ENCODE peak calls at places on chromosome 19, in seven cellular contexts. One of them, this sample, is unnamed.

GRCh38 chr19:56252699-56253422 is 19.7 kb upstream of the EDDM13 start:
- DNase-seq in Peyer's patch: peak
- DNase-seq in IMR-90: peak
- DNase-seq in substantia nigra: peak
- DNase-seq in brain microvascular endothelial cell: peak
- DNase-seq in CD4-positive, alpha-beta T cell: peak
- DNase-seq in mammary epithelial cell: peak
- DNase-seq in this sample: peak

GRCh38 chr19:1408300-1409203 is 1.2 kb downstream of the DAZAP1 start:
- DNase-seq in mammary epithelial cell: peak
- DNase-seq in IMR-90: peak
- DNase-seq in brain microvascular endothelial cell: peak
- DNase-seq in CD4-positive, alpha-beta T cell: peak
- DNase-seq in substantia nigra: no peak
- DNase-seq in Peyer's patch: peak
- DNase-seq in this sample: no peak

GRCh38 chr19:50362656-50363424 is 2.6 kb downstream of the NAPSA start:
- DNase-seq in Peyer's patch: no peak
- DNase-seq in brain microvascular endothelial cell: no peak
- DNase-seq in CD4-positive, alpha-beta T cell: no peak
- DNase-seq in IMR-90: no peak
- DNase-seq in substantia nigra: no peak
- DNase-seq in mammary epithelial cell: no peak
- DNase-seq in this sample: no peak

GRCh38 chr19:54470276-54470887 is 2.7 kb downstream of the CDC42EP5 start:
- DNase-seq in IMR-90: no peak
- DNase-seq in Peyer's patch: no peak
- DNase-seq in mammary epithelial cell: no peak
- DNase-seq in CD4-positive, alpha-beta T cell: no peak
- DNase-seq in brain microvascular endothelial cell: no peak
- DNase-seq in substantia nigra: no peak
- DNase-seq in this sample: no peak

GRCh38 chr19:46351241-46352041 is 4.6 kb downstream of the PPP5C start:
- DNase-seq in IMR-90: peak
- DNase-seq in CD4-positive, alpha-beta T cell: no peak
- DNase-seq in Peyer's patch: peak
- DNase-seq in brain microvascular endothelial cell: peak
- DNase-seq in mammary epithelial cell: peak
- DNase-seq in substantia nigra: no peak
- DNase-seq in this sample: no peak

GRCh38 chr19:51168571-51169282 is 26.6 kb downstream of the SIGLEC7 start:
- DNase-seq in Peyer's patch: no peak
- DNase-seq in mammary epithelial cell: no peak
- DNase-seq in IMR-90: no peak
- DNase-seq in brain microvascular endothelial cell: peak
- DNase-seq in CD4-positive, alpha-beta T cell: no peak
- DNase-seq in substantia nigra: no peak
- DNase-seq in this sample: no peak

GRCh38 chr19:17671906-17672305 is 16.2 kb downstream of the UNC13A start:
- DNase-seq in CD4-positive, alpha-beta T cell: no peak
- DNase-seq in Peyer's patch: no peak
- DNase-seq in IMR-90: peak
- DNase-seq in brain microvascular endothelial cell: peak
- DNase-seq in mammary epithelial cell: peak
- DNase-seq in substantia nigra: no peak
- DNase-seq in this sample: no peak

GRCh38 chr19:45878043-45878794 is 7.7 kb downstream of the IRF2BP1 start:
- DNase-seq in substantia nigra: no peak
- DNase-seq in IMR-90: no peak
- DNase-seq in brain microvascular endothelial cell: no peak
- DNase-seq in CD4-positive, alpha-beta T cell: no peak
- DNase-seq in mammary epithelial cell: no peak
- DNase-seq in Peyer's patch: no peak
- DNase-seq in this sample: no peak

GRCh38 chr19:56404705-56405056 is 549 bp downstream of the ZNF583 start:
- DNase-seq in CD4-positive, alpha-beta T cell: no peak
- DNase-seq in Peyer's patch: no peak
- DNase-seq in mammary epithelial cell: no peak
- DNase-seq in brain microvascular endothelial cell: no peak
- DNase-seq in IMR-90: no peak
- DNase-seq in substantia nigra: no peak
- DNase-seq in this sample: no peak

GRCh38 chr19:588093-588742 is 1.5 kb upstream of the HCN2 start:
- DNase-seq in substantia nigra: peak
- DNase-seq in Peyer's patch: peak
- DNase-seq in CD4-positive, alpha-beta T cell: peak
- DNase-seq in mammary epithelial cell: peak
- DNase-seq in IMR-90: peak
- DNase-seq in brain microvascular endothelial cell: peak
- DNase-seq in this sample: no peak

GRCh38 chr19:6654347-6655310 is 15.3 kb downstream of the TNFSF14 start:
- DNase-seq in mammary epithelial cell: no peak
- DNase-seq in Peyer's patch: peak
- DNase-seq in CD4-positive, alpha-beta T cell: no peak
- DNase-seq in brain microvascular endothelial cell: no peak
- DNase-seq in substantia nigra: no peak
- DNase-seq in IMR-90: no peak
- DNase-seq in this sample: no peak

GRCh38 chr19:53947624-53948023 is 15.1 kb upstream of the CACNG8 start:
- DNase-seq in mammary epithelial cell: no peak
- DNase-seq in CD4-positive, alpha-beta T cell: no peak
- DNase-seq in IMR-90: no peak
- DNase-seq in Peyer's patch: no peak
- DNase-seq in brain microvascular endothelial cell: no peak
- DNase-seq in substantia nigra: no peak
- DNase-seq in this sample: peak

GRCh38 chr19:17455711-17456123 is 5.0 kb downstream of the NXNL1 start:
- DNase-seq in Peyer's patch: no peak
- DNase-seq in substantia nigra: no peak
- DNase-seq in IMR-90: no peak
- DNase-seq in CD4-positive, alpha-beta T cell: no peak
- DNase-seq in brain microvascular endothelial cell: no peak
- DNase-seq in mammary epithelial cell: no peak
- DNase-seq in this sample: no peak

GRCh38 chr19:38949580-38950367 is 19.0 kb downstream of the MRPS12 start:
- DNase-seq in Peyer's patch: peak
- DNase-seq in IMR-90: peak
- DNase-seq in substantia nigra: peak
- DNase-seq in mammary epithelial cell: peak
- DNase-seq in CD4-positive, alpha-beta T cell: peak
- DNase-seq in brain microvascular endothelial cell: peak
- DNase-seq in this sample: peak

GRCh38 chr19:54160182-54160811 is 776 bp upstream of the LENG1 start:
- DNase-seq in Peyer's patch: no peak
- DNase-seq in brain microvascular endothelial cell: no peak
- DNase-seq in IMR-90: peak
- DNase-seq in CD4-positive, alpha-beta T cell: no peak
- DNase-seq in substantia nigra: no peak
- DNase-seq in mammary epithelial cell: peak
- DNase-seq in this sample: no peak

GRCh38 chr19:383922-384800 is 24.8 kb downstream of the C2CD4C start:
- DNase-seq in IMR-90: no peak
- DNase-seq in substantia nigra: no peak
- DNase-seq in brain microvascular endothelial cell: no peak
- DNase-seq in mammary epithelial cell: no peak
- DNase-seq in CD4-positive, alpha-beta T cell: no peak
- DNase-seq in Peyer's patch: peak
- DNase-seq in this sample: peak

GRCh38 chr19:11130824-11131455 is 24.6 kb downstream of the SPC24 start:
- DNase-seq in brain microvascular endothelial cell: peak
- DNase-seq in Peyer's patch: peak
- DNase-seq in substantia nigra: peak
- DNase-seq in mammary epithelial cell: no peak
- DNase-seq in CD4-positive, alpha-beta T cell: peak
- DNase-seq in IMR-90: peak
- DNase-seq in this sample: no peak

GRCh38 chr19:6216996-6217751 is 62.6 kb downstream of the MLLT1 start:
- DNase-seq in mammary epithelial cell: no peak
- DNase-seq in substantia nigra: no peak
- DNase-seq in brain microvascular endothelial cell: peak
- DNase-seq in Peyer's patch: no peak
- DNase-seq in IMR-90: peak
- DNase-seq in CD4-positive, alpha-beta T cell: no peak
- DNase-seq in this sample: peak

GRCh38 chr19:34982275-34982674 is 17.8 kb upstream of the GRAMD1A start:
- DNase-seq in CD4-positive, alpha-beta T cell: no peak
- DNase-seq in IMR-90: no peak
- DNase-seq in brain microvascular endothelial cell: no peak
- DNase-seq in mammary epithelial cell: no peak
- DNase-seq in Peyer's patch: no peak
- DNase-seq in substantia nigra: no peak
- DNase-seq in this sample: no peak

GRCh38 chr19:1009976-1010538 is 9.8 kb downstream of the GRIN3B start:
- DNase-seq in CD4-positive, alpha-beta T cell: no peak
- DNase-seq in IMR-90: no peak
- DNase-seq in substantia nigra: no peak
- DNase-seq in Peyer's patch: no peak
- DNase-seq in mammary epithelial cell: no peak
- DNase-seq in brain microvascular endothelial cell: no peak
- DNase-seq in this sample: no peak

GRCh38 chr19:47511681-47512080 is 3.2 kb downstream of the NAPA start:
- DNase-seq in substantia nigra: no peak
- DNase-seq in CD4-positive, alpha-beta T cell: no peak
- DNase-seq in IMR-90: peak
- DNase-seq in Peyer's patch: no peak
- DNase-seq in mammary epithelial cell: no peak
- DNase-seq in brain microvascular endothelial cell: no peak
- DNase-seq in this sample: no peak
- H3K27ac ChIP-seq in substantia nigra: peak
- H3K27ac ChIP-seq in CD4-positive, alpha-beta T cell: no peak
- H3K27ac ChIP-seq in IMR-90: peak
- H3K27ac ChIP-seq in Peyer's patch: peak
- H3K27ac ChIP-seq in mammary epithelial cell: no peak
- H3K27ac ChIP-seq in brain microvascular endothelial cell: no peak
- H3K27ac ChIP-seq in this sample: no peak

GRCh38 chr19:40279761-40280607 is 5.2 kb downstream of the AKT2 start:
- DNase-seq in IMR-90: no peak
- DNase-seq in Peyer's patch: no peak
- DNase-seq in brain microvascular endothelial cell: no peak
- DNase-seq in mammary epithelial cell: no peak
- DNase-seq in CD4-positive, alpha-beta T cell: no peak
- DNase-seq in substantia nigra: no peak
- DNase-seq in this sample: no peak
- H3K27ac ChIP-seq in IMR-90: no peak
- H3K27ac ChIP-seq in Peyer's patch: peak
- H3K27ac ChIP-seq in brain microvascular endothelial cell: no peak
- H3K27ac ChIP-seq in mammary epithelial cell: no peak
- H3K27ac ChIP-seq in CD4-positive, alpha-beta T cell: no peak
- H3K27ac ChIP-seq in substantia nigra: peak
- H3K27ac ChIP-seq in this sample: no peak

DNA sequence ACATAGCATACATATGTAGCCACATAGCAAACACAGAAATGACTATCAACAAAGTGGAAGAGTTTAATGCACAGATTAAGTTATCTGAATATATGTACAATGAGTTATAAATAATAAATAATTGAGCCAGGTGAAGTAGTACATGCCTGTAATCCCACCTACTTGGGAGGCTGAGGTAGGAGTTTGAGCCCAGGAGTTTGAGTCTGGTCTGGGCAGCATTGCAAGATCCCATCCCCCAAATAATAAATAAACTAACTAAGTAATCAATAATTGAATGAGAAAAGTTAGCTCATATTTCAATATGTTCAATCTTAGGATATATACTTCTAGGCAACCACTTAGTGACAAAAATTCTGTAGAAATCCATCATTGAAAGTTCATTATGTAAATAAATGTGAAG is 1.7 kb downstream of the CARD8 start:
- DNase-seq in IMR-90: no peak
- DNase-seq in CD4-positive, alpha-beta T cell: no peak
- DNase-seq in substantia nigra: no peak
- DNase-seq in Peyer's patch: no peak
- DNase-seq in mammary epithelial cell: no peak
- DNase-seq in brain microvascular endothelial cell: no peak
- DNase-seq in this sample: no peak
- H3K27ac ChIP-seq in IMR-90: no peak
- H3K27ac ChIP-seq in CD4-positive, alpha-beta T cell: peak
- H3K27ac ChIP-seq in substantia nigra: no peak
- H3K27ac ChIP-seq in Peyer's patch: no peak
- H3K27ac ChIP-seq in mammary epithelial cell: no peak
- H3K27ac ChIP-seq in brain microvascular endothelial cell: no peak
- H3K27ac ChIP-seq in this sample: no peak

DNA sequence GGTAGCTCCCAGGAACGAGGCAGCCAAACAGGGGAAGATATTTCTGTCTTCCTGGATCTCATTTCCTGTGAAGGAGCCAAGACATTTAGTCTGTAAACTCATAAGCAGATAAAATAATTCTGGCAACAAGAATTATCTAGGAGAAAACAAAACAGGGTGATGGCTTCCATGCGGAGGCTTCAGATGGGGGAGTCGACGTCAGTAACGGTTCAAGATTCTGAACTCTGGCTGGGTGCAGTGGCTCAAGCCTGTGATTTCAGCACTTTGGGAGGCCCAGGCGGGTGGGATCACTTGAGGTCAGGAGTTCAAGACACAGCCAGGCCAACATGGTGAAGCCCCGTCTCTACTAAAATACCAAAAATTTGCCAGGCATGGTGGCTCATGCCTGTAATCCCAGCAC is 1.3 kb downstream of the GNA15 start:
- DNase-seq in mammary epithelial cell: no peak
- DNase-seq in substantia nigra: no peak
- DNase-seq in brain microvascular endothelial cell: no peak
- DNase-seq in CD4-positive, alpha-beta T cell: no peak
- DNase-seq in Peyer's patch: no peak
- DNase-seq in IMR-90: no peak
- DNase-seq in this sample: no peak
- H3K27ac ChIP-seq in mammary epithelial cell: peak
- H3K27ac ChIP-seq in substantia nigra: no peak
- H3K27ac ChIP-seq in brain microvascular endothelial cell: no peak
- H3K27ac ChIP-seq in CD4-positive, alpha-beta T cell: no peak
- H3K27ac ChIP-seq in Peyer's patch: no peak
- H3K27ac ChIP-seq in IMR-90: no peak
- H3K27ac ChIP-seq in this sample: no peak

DNA sequence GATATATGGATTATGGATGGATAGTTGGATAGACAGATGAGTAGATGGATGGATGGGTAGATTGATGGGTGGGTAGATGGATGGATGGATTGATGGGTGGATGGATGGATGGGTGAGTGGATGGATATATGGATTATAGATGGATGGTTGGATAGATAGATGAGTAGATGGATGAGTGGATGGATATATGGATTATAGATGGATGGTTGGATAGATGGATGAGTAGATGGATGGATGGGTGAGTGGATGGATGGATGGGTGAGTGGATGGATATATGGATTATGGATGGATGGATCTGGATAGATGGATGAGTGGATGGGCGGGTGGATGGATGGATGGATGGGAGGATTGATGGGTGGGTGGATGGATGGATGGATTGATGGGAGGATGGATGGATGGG is 36.4 kb upstream of the TNFAIP8L1 start:
- DNase-seq in brain microvascular endothelial cell: no peak
- DNase-seq in IMR-90: no peak
- DNase-seq in mammary epithelial cell: no peak
- DNase-seq in CD4-positive, alpha-beta T cell: no peak
- DNase-seq in Peyer's patch: no peak
- DNase-seq in substantia nigra: no peak
- DNase-seq in this sample: no peak
- H3K27ac ChIP-seq in brain microvascular endothelial cell: no peak
- H3K27ac ChIP-seq in IMR-90: no peak
- H3K27ac ChIP-seq in mammary epithelial cell: no peak
- H3K27ac ChIP-seq in CD4-positive, alpha-beta T cell: no peak
- H3K27ac ChIP-seq in Peyer's patch: no peak
- H3K27ac ChIP-seq in substantia nigra: no peak
- H3K27ac ChIP-seq in this sample: no peak

GRCh38 chr19:49165865-49166301 is 8.3 kb downstream of the TRPM4 start:
- DNase-seq in substantia nigra: no peak
- DNase-seq in mammary epithelial cell: no peak
- DNase-seq in CD4-positive, alpha-beta T cell: no peak
- DNase-seq in brain microvascular endothelial cell: no peak
- DNase-seq in IMR-90: no peak
- DNase-seq in Peyer's patch: no peak
- DNase-seq in this sample: no peak
- H3K27ac ChIP-seq in substantia nigra: no peak
- H3K27ac ChIP-seq in mammary epithelial cell: no peak
- H3K27ac ChIP-seq in CD4-positive, alpha-beta T cell: no peak
- H3K27ac ChIP-seq in brain microvascular endothelial cell: no peak
- H3K27ac ChIP-seq in IMR-90: no peak
- H3K27ac ChIP-seq in Peyer's patch: peak
- H3K27ac ChIP-seq in this sample: no peak